ENCODE peak calls at places on chromosomes 13 and 19, in eight cellular contexts. One of them, this sample, is unnamed.

GRCh38 chr13:52713894-52714293 is 25.7 kb downstream of the CNMD start:
- DNase-seq in astrocyte: no peak
- DNase-seq in endothelial cell of umbilical vein: no peak
- DNase-seq in PC-3: no peak
- DNase-seq in GM12878: no peak
- DNase-seq in GM23248: no peak
- DNase-seq in SK-N-SH: no peak
- DNase-seq in H9: no peak
- DNase-seq in this sample: no peak

GRCh38 chr19:53945441-53945840 is 17.3 kb upstream of the CACNG8 start:
- DNase-seq in endothelial cell of umbilical vein: no peak
- DNase-seq in PC-3: peak
- DNase-seq in H9: peak
- DNase-seq in GM23248: peak
- DNase-seq in SK-N-SH: peak
- DNase-seq in GM12878: no peak
- DNase-seq in astrocyte: peak
- DNase-seq in this sample: no peak

GRCh38 chr13:45200701-45201230 is at the start of gene KCTD4:
- DNase-seq in SK-N-SH: no peak
- DNase-seq in astrocyte: peak
- DNase-seq in H9: no peak
- DNase-seq in GM23248: peak
- DNase-seq in endothelial cell of umbilical vein: peak
- DNase-seq in GM12878: no peak
- DNase-seq in PC-3: no peak
- DNase-seq in this sample: no peak

GRCh38 chr13:25046985-25047660 is 48.8 kb upstream of the PABPC3 start:
- DNase-seq in H9: peak
- DNase-seq in PC-3: no peak
- DNase-seq in SK-N-SH: peak
- DNase-seq in endothelial cell of umbilical vein: no peak
- DNase-seq in GM23248: peak
- DNase-seq in astrocyte: peak
- DNase-seq in GM12878: no peak
- DNase-seq in this sample: no peak

GRCh38 chr13:46479286-46479685 is 73.7 kb upstream of the LRCH1 start:
- DNase-seq in PC-3: no peak
- DNase-seq in SK-N-SH: no peak
- DNase-seq in H9: no peak
- DNase-seq in endothelial cell of umbilical vein: no peak
- DNase-seq in GM23248: no peak
- DNase-seq in astrocyte: no peak
- DNase-seq in GM12878: no peak
- DNase-seq in this sample: no peak

GRCh38 chr19:10206226-10206873 is 11.6 kb upstream of the DNMT1 start:
- DNase-seq in H9: no peak
- DNase-seq in astrocyte: peak
- DNase-seq in SK-N-SH: no peak
- DNase-seq in PC-3: peak
- DNase-seq in GM12878: no peak
- DNase-seq in GM23248: peak
- DNase-seq in endothelial cell of umbilical vein: no peak
- DNase-seq in this sample: no peak

GRCh38 chr13:49828452-49828851 is 36.0 kb upstream of the KPNA3 start:
- DNase-seq in H9: no peak
- DNase-seq in GM12878: no peak
- DNase-seq in astrocyte: no peak
- DNase-seq in SK-N-SH: no peak
- DNase-seq in GM23248: no peak
- DNase-seq in endothelial cell of umbilical vein: no peak
- DNase-seq in PC-3: peak
- DNase-seq in this sample: no peak

GRCh38 chr13:65613004-65613403 is 1617.1 kb downstream of the PCDH9 start:
- DNase-seq in PC-3: peak
- DNase-seq in GM23248: no peak
- DNase-seq in endothelial cell of umbilical vein: no peak
- DNase-seq in SK-N-SH: no peak
- DNase-seq in astrocyte: no peak
- DNase-seq in GM12878: no peak
- DNase-seq in H9: peak
- DNase-seq in this sample: no peak

GRCh38 chr13:113113846-113114271 is 8.3 kb downstream of the F7 start:
- DNase-seq in H9: no peak
- DNase-seq in SK-N-SH: no peak
- DNase-seq in astrocyte: no peak
- DNase-seq in GM12878: no peak
- DNase-seq in GM23248: no peak
- DNase-seq in endothelial cell of umbilical vein: no peak
- DNase-seq in PC-3: no peak
- DNase-seq in this sample: no peak

GRCh38 chr19:56167064-56167578 is 8.7 kb upstream of the GALP start:
- DNase-seq in SK-N-SH: no peak
- DNase-seq in endothelial cell of umbilical vein: no peak
- DNase-seq in astrocyte: no peak
- DNase-seq in H9: no peak
- DNase-seq in GM23248: no peak
- DNase-seq in PC-3: peak
- DNase-seq in GM12878: no peak
- DNase-seq in this sample: no peak

GRCh38 chr13:48635478-48635877 is 18.3 kb upstream of the CYSLTR2 start:
- DNase-seq in astrocyte: no peak
- DNase-seq in SK-N-SH: no peak
- DNase-seq in GM12878: no peak
- DNase-seq in H9: no peak
- DNase-seq in endothelial cell of umbilical vein: no peak
- DNase-seq in PC-3: no peak
- DNase-seq in GM23248: no peak
- DNase-seq in this sample: no peak

GRCh38 chr19:39479916-39480315 is 722 bp upstream of the TIMM50 start:
- DNase-seq in H9: no peak
- DNase-seq in astrocyte: no peak
- DNase-seq in endothelial cell of umbilical vein: no peak
- DNase-seq in GM12878: no peak
- DNase-seq in PC-3: no peak
- DNase-seq in GM23248: no peak
- DNase-seq in SK-N-SH: no peak
- DNase-seq in this sample: no peak

GRCh38 chr13:67353891-67354459 is 123.8 kb upstream of the PCDH9 start:
- DNase-seq in PC-3: no peak
- DNase-seq in endothelial cell of umbilical vein: no peak
- DNase-seq in GM12878: no peak
- DNase-seq in GM23248: no peak
- DNase-seq in SK-N-SH: no peak
- DNase-seq in H9: no peak
- DNase-seq in astrocyte: peak
- DNase-seq in this sample: no peak

GRCh38 chr13:98977568-98978270 is at the start of gene DOCK9:
- DNase-seq in astrocyte: peak
- DNase-seq in GM12878: no peak
- DNase-seq in endothelial cell of umbilical vein: peak
- DNase-seq in SK-N-SH: no peak
- DNase-seq in PC-3: peak
- DNase-seq in GM23248: peak
- DNase-seq in H9: peak
- DNase-seq in this sample: no peak

GRCh38 chr13:28137556-28137955 is 789 bp upstream of the PAN3 start:
- DNase-seq in endothelial cell of umbilical vein: no peak
- DNase-seq in GM12878: no peak
- DNase-seq in PC-3: peak
- DNase-seq in SK-N-SH: no peak
- DNase-seq in astrocyte: no peak
- DNase-seq in H9: no peak
- DNase-seq in GM23248: peak
- DNase-seq in this sample: no peak

GRCh38 chr13:111897178-111897845 is 169.6 kb upstream of the SOX1 start:
- DNase-seq in SK-N-SH: no peak
- DNase-seq in astrocyte: no peak
- DNase-seq in H9: peak
- DNase-seq in endothelial cell of umbilical vein: no peak
- DNase-seq in GM23248: no peak
- DNase-seq in GM12878: no peak
- DNase-seq in PC-3: no peak
- DNase-seq in this sample: no peak

GRCh38 chr13:111897846-111898215 is 169.1 kb upstream of the SOX1 start:
- DNase-seq in endothelial cell of umbilical vein: no peak
- DNase-seq in astrocyte: no peak
- DNase-seq in SK-N-SH: no peak
- DNase-seq in GM23248: no peak
- DNase-seq in GM12878: no peak
- DNase-seq in PC-3: no peak
- DNase-seq in H9: peak
- DNase-seq in this sample: no peak

GRCh38 chr13:111893071-111893606 is 173.8 kb upstream of the SOX1 start:
- DNase-seq in GM23248: no peak
- DNase-seq in PC-3: no peak
- DNase-seq in endothelial cell of umbilical vein: no peak
- DNase-seq in SK-N-SH: no peak
- DNase-seq in astrocyte: no peak
- DNase-seq in H9: peak
- DNase-seq in GM12878: no peak
- DNase-seq in this sample: no peak

GRCh38 chr13:111895896-111896821 is 170.8 kb upstream of the SOX1 start:
- DNase-seq in SK-N-SH: no peak
- DNase-seq in GM23248: no peak
- DNase-seq in GM12878: no peak
- DNase-seq in astrocyte: no peak
- DNase-seq in endothelial cell of umbilical vein: no peak
- DNase-seq in PC-3: no peak
- DNase-seq in H9: peak
- DNase-seq in this sample: no peak

DNA sequence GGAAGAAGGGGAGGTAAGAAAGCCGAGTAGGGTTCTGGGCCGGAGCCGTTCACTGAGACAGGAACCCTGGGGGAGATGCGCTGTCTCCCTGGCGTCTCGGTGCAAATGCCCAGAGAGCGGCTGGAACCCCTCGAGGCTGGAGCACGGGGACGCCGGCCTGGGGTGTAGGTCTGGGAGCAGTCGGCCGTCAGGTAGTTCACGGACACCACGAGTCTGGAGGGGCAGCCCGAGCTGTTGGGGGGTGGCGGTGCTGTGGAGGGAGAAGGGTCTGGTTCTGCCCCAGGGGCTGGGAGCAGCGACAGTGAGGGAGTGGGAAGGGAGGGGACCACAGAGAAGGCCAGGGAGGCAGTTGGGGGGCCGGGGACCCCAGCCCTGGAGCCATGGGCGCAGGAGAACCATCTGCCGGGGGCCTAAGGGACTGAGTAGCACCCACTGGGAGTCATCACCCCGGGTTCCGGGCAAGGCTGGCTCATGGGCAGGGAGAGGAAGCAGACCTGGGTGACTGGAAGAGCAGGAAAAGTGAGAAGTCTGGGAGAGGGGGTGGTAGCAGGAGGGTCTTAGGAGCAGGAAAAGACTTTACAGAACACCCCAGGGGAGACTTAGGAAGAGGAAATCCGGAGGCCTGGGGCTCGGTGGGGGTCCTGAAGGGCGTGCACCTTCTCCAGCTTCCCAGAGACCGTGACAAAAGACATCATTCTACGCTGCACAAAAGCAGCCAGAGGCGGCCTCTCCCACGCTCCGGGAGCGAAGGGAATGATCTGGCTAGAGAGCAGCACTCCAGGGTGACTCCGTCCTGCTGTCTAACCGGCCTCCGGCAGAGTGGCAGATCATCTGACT is 173.1 kb upstream of the SOX1 start:
- DNase-seq in GM12878: no peak
- DNase-seq in GM23248: no peak
- DNase-seq in endothelial cell of umbilical vein: no peak
- DNase-seq in SK-N-SH: no peak
- DNase-seq in H9: peak
- DNase-seq in astrocyte: no peak
- DNase-seq in PC-3: no peak
- DNase-seq in this sample: no peak
- H3K9ac ChIP-seq in GM12878: no peak
- H3K9ac ChIP-seq in GM23248: no peak
- H3K9ac ChIP-seq in endothelial cell of umbilical vein: no peak
- H3K9ac ChIP-seq in SK-N-SH: no peak
- H3K9ac ChIP-seq in H9: peak
- H3K9ac ChIP-seq in astrocyte: peak
- H3K9ac ChIP-seq in PC-3: no peak
- H3K9ac ChIP-seq in this sample: no peak

GRCh38 chr19:5803752-5804515 is 933 bp upstream of the NRTN start:
- DNase-seq in PC-3: peak
- DNase-seq in GM12878: peak
- DNase-seq in astrocyte: peak
- DNase-seq in SK-N-SH: peak
- DNase-seq in GM23248: peak
- DNase-seq in H9: peak
- DNase-seq in endothelial cell of umbilical vein: peak
- DNase-seq in this sample: no peak
- H3K9ac ChIP-seq in PC-3: peak
- H3K9ac ChIP-seq in GM12878: peak
- H3K9ac ChIP-seq in astrocyte: peak
- H3K9ac ChIP-seq in SK-N-SH: no peak
- H3K9ac ChIP-seq in GM23248: peak
- H3K9ac ChIP-seq in H9: no peak
- H3K9ac ChIP-seq in endothelial cell of umbilical vein: no peak
- H3K9ac ChIP-seq in this sample: peak

GRCh38 chr13:40191186-40191980 is 475.1 kb downstream of the FOXO1 start:
- DNase-seq in astrocyte: peak
- DNase-seq in PC-3: no peak
- DNase-seq in GM23248: peak
- DNase-seq in GM12878: no peak
- DNase-seq in endothelial cell of umbilical vein: no peak
- DNase-seq in SK-N-SH: no peak
- DNase-seq in H9: no peak
- DNase-seq in this sample: no peak

GRCh38 chr13:40190656-40191100 is 475.8 kb downstream of the FOXO1 start:
- DNase-seq in astrocyte: peak
- DNase-seq in endothelial cell of umbilical vein: peak
- DNase-seq in GM23248: peak
- DNase-seq in PC-3: peak
- DNase-seq in GM12878: no peak
- DNase-seq in SK-N-SH: peak
- DNase-seq in H9: no peak
- DNase-seq in this sample: no peak

GRCh38 chr13:40194204-40194806 is 472.1 kb downstream of the FOXO1 start:
- DNase-seq in endothelial cell of umbilical vein: peak
- DNase-seq in H9: no peak
- DNase-seq in GM12878: no peak
- DNase-seq in GM23248: peak
- DNase-seq in PC-3: no peak
- DNase-seq in SK-N-SH: no peak
- DNase-seq in astrocyte: no peak
- DNase-seq in this sample: no peak

GRCh38 chr13:40192516-40193257 is 473.8 kb downstream of the FOXO1 start:
- DNase-seq in GM23248: peak
- DNase-seq in astrocyte: no peak
- DNase-seq in GM12878: no peak
- DNase-seq in endothelial cell of umbilical vein: no peak
- DNase-seq in PC-3: no peak
- DNase-seq in H9: no peak
- DNase-seq in SK-N-SH: no peak
- DNase-seq in this sample: no peak

GRCh38 chr13:40193290-40194203 is 472.9 kb downstream of the FOXO1 start:
- DNase-seq in PC-3: no peak
- DNase-seq in GM23248: peak
- DNase-seq in endothelial cell of umbilical vein: peak
- DNase-seq in SK-N-SH: no peak
- DNase-seq in GM12878: no peak
- DNase-seq in astrocyte: peak
- DNase-seq in H9: no peak
- DNase-seq in this sample: no peak
- H3K9ac ChIP-seq in PC-3: no peak
- H3K9ac ChIP-seq in GM23248: peak
- H3K9ac ChIP-seq in endothelial cell of umbilical vein: peak
- H3K9ac ChIP-seq in SK-N-SH: no peak
- H3K9ac ChIP-seq in GM12878: no peak
- H3K9ac ChIP-seq in astrocyte: no peak
- H3K9ac ChIP-seq in H9: no peak
- H3K9ac ChIP-seq in this sample: no peak

GRCh38 chr19:1512671-1513491 is at the start of gene ADAMTSL5:
- DNase-seq in astrocyte: no peak
- DNase-seq in GM12878: no peak
- DNase-seq in endothelial cell of umbilical vein: no peak
- DNase-seq in GM23248: peak
- DNase-seq in SK-N-SH: peak
- DNase-seq in H9: peak
- DNase-seq in PC-3: peak
- DNase-seq in this sample: no peak
- H3K9ac ChIP-seq in astrocyte: peak
- H3K9ac ChIP-seq in GM12878: peak
- H3K9ac ChIP-seq in endothelial cell of umbilical vein: no peak
- H3K9ac ChIP-seq in GM23248: peak
- H3K9ac ChIP-seq in SK-N-SH: peak
- H3K9ac ChIP-seq in H9: no peak
- H3K9ac ChIP-seq in PC-3: peak
- H3K9ac ChIP-seq in this sample: no peak